ENCODE peak calls at places on chromosomes 5 and 9, in six cellular contexts. G, V, D, B, N and U are unnamed samples.

GRCh38 chr9:115117999-115118470 is at the start of gene TNC:
- DNase-seq in N (peak; percentile 38), V (peak; percentile 76), B (peak; percentile 26), D (peak; percentile 93), G (no peak), U (peak; percentile 46)

GRCh38 chr9:84266087-84266561 is 74.4 kb downstream of the SLC28A3 start:
- DNase-seq in V (peak; percentile 40), N (peak; percentile 35), D (no peak), B (peak; percentile 43), G (no peak), U (no peak)

GRCh38 chr5:154474957-154475334 is 3.1 kb downstream of the HAND1 start:
- DNase-seq in V (no peak), G (no peak), D (no peak), B (no peak), N (no peak), U (no peak)

GRCh38 chr9:124487491-124488182 is 19.6 kb downstream of the NR5A1 start:
- DNase-seq in D (no peak), G (no peak), B (no peak), V (no peak), N (no peak), U (no peak)

GRCh38 chr5:92372766-92373165 is 989.6 kb upstream of the ARRDC3 start:
- DNase-seq in B (no peak), V (peak; percentile 85), G (no peak), D (peak; percentile 71), N (no peak), U (no peak)

GRCh38 chr5:67620386-67621039 is 423.9 kb upstream of the CD180 start:
- DNase-seq in D (no peak), N (no peak), G (no peak), V (peak; percentile 67), B (no peak), U (no peak)

GRCh38 chr5:89584339-89584956 is 701.5 kb upstream of the MEF2C start:
- DNase-seq in D (peak; percentile 82), V (peak; percentile 99), G (no peak), N (no peak), B (no peak), U (no peak)

GRCh38 chr5:87151547-87151946 is 116.1 kb upstream of the RASA1 start:
- DNase-seq in B (no peak), G (no peak), V (peak; percentile 93), N (no peak), D (peak; percentile 97), U (no peak)

GRCh38 chr5:105695916-105696315 is 1974.8 kb downstream of the EFNA5 start:
- DNase-seq in D (no peak), G (no peak), V (no peak), N (no peak), B (no peak), U (no peak)

GRCh38 chr9:126942369-126942768 is 27.8 kb downstream of the RALGPS1 start:
- DNase-seq in N (no peak), V (no peak), B (no peak), G (no peak), D (no peak), U (no peak)

GRCh38 chr9:132409828-132410528 is at the start of gene CFAP77:
- DNase-seq in D (peak; percentile 46), V (peak; percentile 35), B (peak; percentile 68), N (peak; percentile 71), G (peak; percentile 61), U (peak; percentile 72)

GRCh38 chr5:179132586-179133355 is 72.6 kb downstream of the ZNF354C start:
- DNase-seq in V (no peak), B (no peak), D (no peak), G (no peak), N (no peak), U (no peak)

GRCh38 chr5:1479581-1480188 is 34.4 kb upstream of the SLC6A3 start:
- DNase-seq in N (peak; percentile 65), B (peak; percentile 63), V (peak; percentile 15), G (peak; percentile 65), D (peak; percentile 77), U (peak; percentile 54)

GRCh38 chr9:98091735-98092632 is 27.0 kb downstream of the TRIM14 start:
- DNase-seq in N (peak; percentile 37), D (peak; percentile 45), G (no peak), B (no peak), V (peak; percentile 70), U (no peak)

GRCh38 chr5:134245101-134245604 is 19.3 kb upstream of the PPP2CA start:
- DNase-seq in B (no peak), V (peak; percentile 94), N (peak; percentile 16), G (no peak), D (peak; percentile 73), U (peak; percentile 42)

GRCh38 chr5:103375356-103375755 is 116.8 kb downstream of the MACIR start:
- DNase-seq in N (no peak), G (no peak), V (peak; percentile 5), B (no peak), D (peak; percentile 35), U (no peak)
- TF ChIP-seq CTCF in N (no peak), G (peak; percentile 52), V (peak; percentile 21), B (no peak), D (peak; percentile 13), U (no peak)

GRCh38 chr5:148905541-148905940 is 79.1 kb downstream of the ADRB2 start:
- DNase-seq in G (no peak), V (no peak), B (no peak), N (no peak), D (no peak), U (no peak)
- TF ChIP-seq CTCF in G (no peak), V (no peak), B (no peak), N (no peak), D (no peak), U (no peak)

DNA sequence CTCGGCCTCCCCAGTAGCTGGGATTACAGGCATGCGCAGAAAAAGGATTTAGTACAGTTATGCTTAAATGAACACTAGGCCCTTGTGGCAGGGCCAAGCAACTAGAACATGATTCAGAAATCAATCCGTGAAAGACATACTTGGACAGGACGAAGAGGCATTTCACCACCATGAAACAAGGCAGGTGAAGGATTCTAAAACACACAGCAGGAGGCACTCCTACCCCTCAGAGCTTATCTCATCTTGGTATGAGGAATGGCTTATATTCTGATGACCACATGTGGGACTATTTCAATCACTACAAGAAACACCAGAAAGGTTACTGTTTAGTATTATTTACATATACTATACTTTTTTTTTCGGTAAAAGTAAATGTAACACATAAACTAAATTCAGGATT is 15.7 kb downstream of the OR2S2 start:
- DNase-seq in N (no peak), B (no peak), V (no peak), D (no peak), G (no peak), U (no peak)
- TF ChIP-seq CTCF in N (no peak), B (no peak), V (no peak), D (no peak), G (no peak), U (no peak)

DNA sequence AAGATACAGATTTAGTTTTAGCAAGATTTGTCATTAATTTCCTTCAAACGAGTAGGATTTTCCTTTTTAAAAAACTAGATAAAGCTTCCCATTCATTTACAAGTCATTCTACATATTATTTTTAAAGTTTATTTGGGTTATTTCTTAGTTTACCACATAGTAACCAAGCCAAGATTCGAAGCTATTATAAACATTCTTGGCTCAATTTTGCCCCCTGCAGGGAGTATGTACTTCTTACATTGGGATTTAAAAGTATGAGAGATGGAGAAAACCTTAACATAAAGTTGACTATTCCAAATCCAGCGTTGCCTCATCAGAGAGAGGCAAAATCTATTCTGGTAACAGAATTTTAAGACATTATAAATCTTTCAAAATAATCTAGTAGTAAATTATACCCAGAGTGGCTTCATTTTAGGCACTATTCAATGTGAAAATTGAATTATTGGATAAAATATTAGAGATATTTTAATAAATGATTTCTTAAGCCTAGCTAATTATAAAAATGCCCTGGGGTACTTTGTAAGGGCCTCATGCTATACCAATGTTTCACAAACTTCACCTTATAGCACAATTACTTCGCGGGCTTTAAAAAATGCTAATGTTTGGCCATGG is 39.1 kb downstream of the FBN2 start:
- DNase-seq in D (peak; percentile 75), N (no peak), B (peak; percentile 13), V (peak; percentile 53), G (peak; percentile 19), U (no peak)
- TF ChIP-seq CTCF in D (peak; percentile 60), N (no peak), B (peak; percentile 32), V (peak; percentile 13), G (peak; percentile 65), U (peak; percentile 21)

GRCh38 chr5:119926301-119926700 is 296.9 kb downstream of the FAM170A start:
- DNase-seq in D (no peak), B (no peak), G (no peak), V (peak; percentile 2), N (no peak), U (no peak)
- TF ChIP-seq CTCF in D (no peak), B (no peak), G (no peak), V (no peak), N (no peak), U (no peak)

DNA sequence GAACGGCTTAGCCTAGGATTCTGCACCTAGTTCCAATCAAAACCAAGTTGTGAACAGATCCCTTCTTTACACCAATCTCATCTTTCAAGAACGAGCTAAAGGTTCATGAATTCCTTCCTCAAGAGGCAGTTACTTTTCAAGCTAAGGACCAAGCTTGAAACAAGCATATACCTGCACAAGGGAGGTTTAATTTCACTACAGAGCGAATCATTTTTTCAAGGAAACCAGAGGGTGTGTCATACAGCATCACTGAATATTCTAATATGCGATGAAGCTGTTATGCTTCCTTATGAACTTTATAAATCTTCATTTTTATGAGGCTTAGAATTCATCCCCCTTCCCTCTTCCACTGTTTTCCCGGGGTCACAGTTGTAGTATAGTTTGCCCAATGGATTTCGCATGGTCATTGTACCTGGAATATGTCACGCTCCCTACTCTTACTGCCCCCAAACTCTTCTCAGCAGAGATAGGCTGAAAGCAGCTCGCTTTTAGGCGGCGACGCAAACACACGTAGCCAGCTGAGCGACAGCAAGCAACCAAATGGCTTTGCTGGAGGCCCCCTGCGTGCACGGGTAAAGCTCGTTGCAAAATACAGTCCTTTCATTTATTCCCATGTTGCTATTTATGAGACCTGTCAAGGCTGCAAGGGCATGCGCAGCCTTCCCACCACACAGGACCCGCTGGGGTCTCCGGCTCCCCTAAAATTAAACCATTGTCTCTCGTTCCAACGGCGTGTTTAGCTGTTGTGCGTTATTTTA is 832 bp downstream of the LMBRD2 start:
- DNase-seq in V (peak; percentile 78), D (peak; percentile 59), N (peak; percentile 54), B (peak; percentile 38), G (peak; percentile 72), U (peak; percentile 39)
- TF ChIP-seq CTCF in V (no peak), D (no peak), N (no peak), B (no peak), G (no peak), U (no peak)

GRCh38 chr5:147880461-147880860 is 1.9 kb downstream of the SCGB3A2 start:
- DNase-seq in D (no peak), G (no peak), B (no peak), V (peak; percentile 46), N (no peak), U (no peak)
- TF ChIP-seq CTCF in D (no peak), G (no peak), B (no peak), V (no peak), N (no peak), U (no peak)

GRCh38 chr5:76601470-76601869 is 21.7 kb downstream of the F2RL2 start:
- DNase-seq in G (peak; percentile 73), B (peak; percentile 29), D (peak; percentile 81), N (no peak), V (peak; percentile 60), U (peak; percentile 9)
- TF ChIP-seq CTCF in G (peak; percentile 89), B (peak; percentile 92), D (peak; percentile 71), N (peak; percentile 69), V (peak; percentile 68), U (peak; percentile 72)